ENCODE peak calls at places on chromosome 17, in five cellular contexts. D, N, Z, L and F are unnamed samples.

GRCh38 chr17:7133916-7134315 is 19.3 kb upstream of the ASGR2 start:
- DNase-seq in N (no peak), L (no peak), Z (no peak), D (no peak), F (no peak)

GRCh38 chr17:59267776-59268175 is 47.5 kb downstream of the GDPD1 start:
- DNase-seq in L (no peak), N (no peak), D (no peak), Z (no peak), F (no peak)

GRCh38 chr17:8883353-8883752 is 15.9 kb upstream of the PIK3R6 start:
- DNase-seq in N (no peak), D (no peak), Z (no peak), L (no peak), F (no peak)

GRCh38 chr17:2388020-2388704 is 12.7 kb downstream of the MNT start:
- DNase-seq in L (no peak), N (no peak), Z (no peak), D (no peak), F (no peak)

GRCh38 chr17:68462381-68463210 is 5.3 kb upstream of the WIPI1 start:
- DNase-seq in D (peak; percentile 84), L (peak; percentile 82), N (peak; percentile 74), Z (peak; percentile 77), F (no peak)

GRCh38 chr17:44348234-44348987 is 3.3 kb downstream of the GRN start:
- DNase-seq in Z (no peak), N (no peak), L (peak; percentile 91), D (no peak), F (peak; percentile 28)

GRCh38 chr17:43423777-43424455 is 25.1 kb downstream of the ARL4D start:
- DNase-seq in D (no peak), N (no peak), L (no peak), Z (no peak), F (no peak)

GRCh38 chr17:38601539-38602351 is 4.0 kb downstream of the SRCIN1 start:
- DNase-seq in N (no peak), D (peak; percentile 47), Z (no peak), L (no peak), F (no peak)

GRCh38 chr17:67488161-67488560 is 111.1 kb downstream of the PITPNC1 start:
- DNase-seq in L (no peak), Z (no peak), D (no peak), N (peak; percentile 68), F (no peak)

GRCh38 chr17:73205326-73205980 is 12.6 kb downstream of the COG1 start:
- DNase-seq in D (no peak), Z (no peak), L (no peak), N (no peak), F (no peak)
- TF ChIP-seq EP300 in D (no peak), Z (no peak), L (no peak), N (no peak), F (no peak)

GRCh38 chr17:77100009-77100408 is 40.8 kb upstream of the SEC14L1 start:
- DNase-seq in N (peak; percentile 77), Z (peak; percentile 62), D (no peak), L (no peak), F (peak; percentile 57)
- H3K27ac ChIP-seq in N (peak overlapping the region; percentile 39), Z (peak overlapping the region; percentile 83), D (no peak overlapping the region), L (no peak overlapping the region), F (peak overlapping the region; percentile 87)

GRCh38 chr17:73011016-73011486 is 81.4 kb downstream of the SLC39A11 start:
- DNase-seq in L (no peak), N (no peak), D (no peak), Z (no peak), F (no peak)
- TF ChIP-seq EP300 in L (no peak), N (no peak), D (no peak), Z (no peak), F (no peak)

DNA sequence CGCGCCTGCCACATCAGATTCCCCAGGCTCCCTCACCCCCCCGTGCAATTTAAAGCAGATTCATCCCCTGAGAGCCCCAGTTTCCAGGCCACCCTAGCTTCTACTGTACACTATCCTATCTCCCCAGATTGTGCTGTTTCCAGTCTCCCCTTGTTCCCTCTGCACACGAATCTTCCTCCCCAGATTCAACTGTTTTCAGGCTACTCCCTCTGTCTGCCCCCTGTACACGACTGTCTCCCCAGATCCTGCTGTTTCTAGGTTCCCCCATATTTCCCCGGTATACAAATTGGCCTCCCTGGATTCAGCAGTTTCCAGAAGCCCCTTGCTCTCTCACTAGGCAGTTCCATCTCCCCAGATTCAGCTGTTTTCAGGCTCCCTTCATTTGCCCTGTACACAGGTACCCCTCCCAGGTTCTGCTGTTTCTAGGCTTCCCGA is 23.0 kb downstream of the COPZ2 start:
- DNase-seq in D (no peak), Z (no peak), N (no peak), L (no peak), F (no peak)
- H3K27ac ChIP-seq in D (no peak overlapping the region), Z (no peak overlapping the region), N (no peak overlapping the region), L (no peak overlapping the region), F (no peak overlapping the region)

GRCh38 chr17:79531696-79532095 is 79.2 kb downstream of the RBFOX3 start:
- DNase-seq in N (no peak), L (no peak), Z (no peak), D (no peak), F (no peak)

GRCh38 chr17:79531191-79531590 is 79.7 kb downstream of the RBFOX3 start:
- DNase-seq in D (no peak), N (no peak), Z (no peak), L (no peak), F (no peak)

GRCh38 chr17:79532107-79532790 is 78.6 kb downstream of the RBFOX3 start:
- DNase-seq in L (no peak), Z (no peak), N (no peak), D (no peak), F (no peak)

GRCh38 chr17:79534111-79534510 is 76.7 kb downstream of the RBFOX3 start:
- DNase-seq in N (no peak), D (no peak), L (no peak), Z (no peak), F (no peak)

GRCh38 chr17:79533116-79533515 is 77.7 kb downstream of the RBFOX3 start:
- DNase-seq in D (no peak), L (no peak), Z (no peak), N (no peak), F (no peak)
- TF ChIP-seq EP300 in D (no peak), L (no peak), Z (no peak), N (no peak), F (no peak)

DNA sequence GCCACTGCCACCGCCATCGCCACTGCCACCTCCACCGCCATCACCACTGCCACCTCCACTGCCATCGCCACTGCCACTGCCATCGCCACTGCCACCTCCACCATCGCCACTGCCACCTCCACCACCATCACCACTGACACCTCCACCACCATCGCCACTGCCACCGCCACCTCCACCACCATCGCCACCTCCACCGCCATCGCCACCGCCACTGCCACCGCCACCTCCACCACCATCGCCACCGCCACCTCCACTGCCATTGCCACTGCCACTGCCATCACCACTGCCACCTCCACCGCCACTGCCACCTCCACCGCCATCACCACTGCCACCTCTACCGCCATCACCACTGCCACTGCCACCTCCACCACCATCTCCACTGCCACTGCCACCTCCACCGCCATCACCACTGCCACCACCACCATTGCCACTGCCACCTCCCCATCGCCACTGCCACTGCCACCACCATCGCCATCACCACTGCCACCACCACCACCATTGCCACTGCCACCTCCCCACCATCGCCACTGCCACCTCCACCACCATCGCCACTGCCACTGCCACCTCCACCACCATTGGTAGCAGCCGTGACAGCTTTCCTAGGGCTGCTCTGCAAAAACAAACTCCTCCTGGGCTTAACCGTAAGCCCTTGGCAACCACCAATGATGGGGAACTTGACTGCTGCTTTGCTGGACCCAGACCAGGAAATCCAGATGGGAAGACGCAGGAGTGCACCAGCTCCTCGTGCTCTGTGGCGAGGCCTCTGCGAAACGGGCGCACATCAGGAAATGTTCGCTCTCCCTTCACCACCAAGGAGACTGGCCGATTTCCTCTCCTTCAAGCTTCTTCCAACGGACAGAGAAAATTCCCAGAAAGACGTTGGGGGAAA is 147.2 kb downstream of the RBFOX3 start:
- DNase-seq in Z (no peak), L (no peak), D (no peak), N (no peak), F (no peak)
- H3K27ac ChIP-seq in Z (no peak overlapping the region), L (no peak overlapping the region), D (peak overlapping the region; percentile 72), N (no peak overlapping the region), F (no peak overlapping the region)

GRCh38 chr17:5530265-5530782 is 44.0 kb downstream of the MIS12 start:
- DNase-seq in Z (no peak), D (no peak), N (no peak), L (no peak), F (no peak)

GRCh38 chr17:5531019-5531418 is 44.7 kb downstream of the MIS12 start:
- DNase-seq in D (no peak), N (no peak), Z (no peak), L (no peak), F (no peak)

GRCh38 chr17:5523249-5523648 is 36.9 kb downstream of the MIS12 start:
- DNase-seq in Z (no peak), D (no peak), L (no peak), N (no peak), F (no peak)

GRCh38 chr17:5527647-5528250 is 41.4 kb downstream of the MIS12 start:
- DNase-seq in Z (no peak), N (no peak), L (no peak), D (no peak), F (no peak)

DNA sequence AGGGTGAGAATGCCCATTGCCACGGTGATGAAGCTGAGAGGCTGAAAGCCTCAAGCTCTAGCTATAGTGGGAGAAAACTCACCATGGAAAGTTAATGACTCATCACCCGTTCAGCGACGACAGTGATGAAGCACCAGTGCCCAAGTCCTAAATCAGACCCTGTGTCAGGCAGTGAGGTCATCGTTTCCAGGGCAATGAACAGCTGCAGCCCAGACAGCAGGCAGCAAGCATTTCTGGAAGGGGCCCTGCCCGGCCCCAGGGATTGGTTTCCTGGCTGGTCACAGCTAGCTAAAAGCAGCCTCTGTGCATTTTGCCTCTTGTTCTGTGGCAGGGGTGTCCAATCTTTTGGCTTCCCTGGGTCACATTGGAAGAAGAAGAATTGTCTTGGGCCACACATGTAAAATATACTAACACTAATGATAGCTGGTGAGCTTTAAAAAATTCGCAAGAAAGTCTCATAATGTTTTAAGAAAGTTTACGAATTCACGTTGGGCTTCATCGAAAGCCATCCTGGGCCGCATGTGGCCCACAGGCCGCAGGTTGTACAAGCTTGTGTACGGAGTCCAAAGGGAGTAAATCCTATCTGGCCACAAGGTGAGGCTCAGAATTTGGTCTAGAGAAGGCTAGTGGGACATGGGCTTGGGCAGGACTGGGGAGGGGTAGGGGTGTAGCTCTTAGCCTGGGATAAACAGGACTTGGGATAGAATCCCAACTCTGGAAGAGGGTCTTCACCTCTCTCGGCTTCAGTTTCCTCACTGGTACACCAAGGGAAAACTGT is 40.6 kb downstream of the MIS12 start:
- DNase-seq in Z (no peak), N (no peak), D (peak; percentile 90), L (no peak), F (no peak)
- TF ChIP-seq EP300 in Z (no peak), N (no peak), D (no peak), L (no peak), F (no peak)